ENCODE peak calls at places on chromosome 11, in eight cellular contexts. E is HFF-Myc, X is heart right ventricle, P is fibroblast of villous mesenchyme, B is heart left ventricle, R is fibroblast of mammary gland, T is fibroblast of lung, Z is endothelial cell of umbilical vein. O is an unnamed sample.

GRCh38 chr11:134229131-134229790 is 4.8 kb downstream of the VPS26B start:
- DNase-seq in E (no peak), X (no peak), P (no peak), B (no peak), R (peak), T (no peak), Z (no peak), O (no peak)

GRCh38 chr11:84019576-84020194 is 733.5 kb upstream of the CCDC90B start:
- DNase-seq in E (no peak), X (no peak), P (peak), B (no peak), R (peak), T (peak), Z (no peak), O (no peak)

GRCh38 chr11:26820739-26821138 is 98.9 kb upstream of the SLC5A12 start:
- DNase-seq in E (no peak), X (no peak), P (peak), B (no peak), R (peak), T (peak), Z (no peak), O (peak)

GRCh38 chr11:7585816-7586215 is 72.0 kb downstream of the PPFIBP2 start:
- DNase-seq in E (no peak), X (no peak), P (no peak), B (no peak), R (no peak), T (no peak), Z (no peak), O (no peak)

GRCh38 chr11:94567181-94567670 is at the start of gene PIWIL4:
- DNase-seq in E (no peak), X (no peak), P (no peak), B (no peak), R (no peak), T (no peak), Z (no peak), O (no peak)

GRCh38 chr11:86792150-86792549 is 8.2 kb upstream of the PRSS23 start:
- DNase-seq in E (no peak), X (no peak), P (no peak), B (no peak), R (no peak), T (no peak), Z (no peak), O (no peak)

GRCh38 chr11:109421981-109422590 is at the start of gene C11orf87:
- DNase-seq in E (no peak), X (no peak), P (no peak), B (peak), R (no peak), T (peak), Z (no peak), O (no peak)

GRCh38 chr11:93143186-93143585 is 54.6 kb downstream of the SLC36A4 start:
- DNase-seq in E (peak), X (no peak), P (peak), B (no peak), R (no peak), T (peak), Z (no peak), O (peak)

GRCh38 chr11:123472236-123472935 is 42.3 kb downstream of the GRAMD1B start:
- DNase-seq in E (no peak), X (no peak), P (no peak), B (no peak), R (no peak), T (no peak), Z (no peak), O (no peak)

GRCh38 chr11:111422494-111423249 is 43.6 kb upstream of the POU2AF1 start:
- DNase-seq in E (no peak), X (no peak), P (peak), B (no peak), R (peak), T (peak), Z (no peak), O (no peak)

GRCh38 chr11:62223095-62223494 is 14.6 kb downstream of the SCGB2A1 start:
- DNase-seq in E (peak), X (no peak), P (no peak), B (no peak), R (no peak), T (peak), Z (peak), O (no peak)

GRCh38 chr11:117437041-117437790 is 109.6 kb downstream of the CEP164 start:
- DNase-seq in E (no peak), X (no peak), P (no peak), B (no peak), R (no peak), T (no peak), Z (no peak), O (no peak)

GRCh38 chr11:8253566-8253965 is 10.1 kb downstream of the LMO1 start:
- DNase-seq in E (no peak), X (no peak), P (no peak), B (no peak), R (no peak), T (no peak), Z (no peak), O (no peak)

DNA sequence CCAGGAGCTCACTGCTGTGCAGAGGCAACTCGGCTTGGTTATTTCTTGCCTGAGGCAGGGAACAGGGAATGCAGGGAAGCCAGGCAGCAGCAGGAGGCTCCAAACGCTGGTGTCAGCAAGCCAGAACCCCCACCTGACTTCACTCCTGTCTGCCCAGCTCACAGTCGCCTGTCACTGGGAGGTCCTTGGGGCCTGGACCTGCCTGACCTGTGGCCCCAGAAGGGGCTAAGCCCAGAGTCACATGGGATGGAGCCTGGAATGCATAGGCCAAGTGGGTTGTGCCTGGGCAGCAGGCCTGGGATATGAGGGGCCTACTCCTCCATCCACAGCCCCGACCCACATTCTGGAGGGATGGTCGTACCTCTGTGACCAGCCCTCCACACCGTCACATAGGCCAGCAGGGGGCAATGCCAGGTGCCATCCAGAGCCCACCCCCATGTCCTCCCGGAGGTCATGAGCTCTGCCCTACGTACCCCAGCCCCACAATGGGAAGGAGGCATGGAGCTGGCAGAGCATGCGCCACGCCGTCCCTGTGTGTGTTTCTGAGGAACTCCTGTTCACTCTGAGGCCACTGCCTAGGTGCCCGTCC is 5.2 kb downstream of the RASSF7 start:
- DNase-seq in E (no peak), X (no peak), P (no peak), B (no peak), R (no peak), T (no peak), Z (no peak), O (no peak)
- TF ChIP-seq CTCF in E (no peak), X (no peak), P (no peak), B (no peak), R (no peak), T (no peak), Z (no peak), O (no peak)

GRCh38 chr11:114057605-114058004 is 1.9 kb upstream of the ZBTB16 start:
- DNase-seq in E (no peak), X (no peak), P (no peak), B (no peak), R (no peak), T (no peak), Z (no peak), O (no peak)

GRCh38 chr11:114059984-114060401 is 482 bp downstream of the ZBTB16 start:
- DNase-seq in E (no peak), X (peak), P (peak), B (no peak), R (peak), T (no peak), Z (no peak), O (no peak)

GRCh38 chr11:114059278-114059983 is at the start of gene ZBTB16:
- DNase-seq in E (no peak), X (peak), P (peak), B (peak), R (peak), T (no peak), Z (peak), O (no peak)

GRCh38 chr11:114058026-114058706 is 1.3 kb upstream of the ZBTB16 start:
- DNase-seq in E (no peak), X (no peak), P (peak), B (no peak), R (peak), T (no peak), Z (no peak), O (no peak)

DNA sequence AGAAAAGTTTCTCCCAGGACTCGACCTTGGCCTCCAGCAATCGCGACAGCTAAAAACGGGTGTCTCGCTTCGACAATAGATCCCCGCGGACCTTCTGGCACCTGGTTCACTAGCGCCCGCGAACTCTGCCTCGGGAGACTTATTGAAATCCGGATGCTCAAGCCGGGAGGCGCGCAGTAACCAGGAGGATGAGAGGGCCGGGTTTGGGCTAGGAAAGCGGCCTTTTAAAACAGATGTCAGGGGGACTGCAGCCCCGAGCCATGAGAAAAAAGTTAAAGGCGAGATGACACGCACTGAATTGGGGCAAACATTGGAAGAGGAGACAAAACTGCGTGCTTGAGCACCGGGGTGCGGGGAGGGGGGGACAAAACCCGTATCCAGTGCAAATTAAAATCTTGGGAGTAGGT is 637 bp upstream of the ZBTB16 start:
- DNase-seq in E (no peak), X (no peak), P (peak), B (no peak), R (peak), T (no peak), Z (no peak), O (no peak)
- TF ChIP-seq CTCF in E (no peak), X (no peak), P (no peak), B (no peak), R (no peak), T (no peak), Z (no peak), O (no peak)

GRCh38 chr11:132099692-132100091 is 729.3 kb downstream of the NTM start:
- DNase-seq in E (no peak), X (no peak), P (no peak), B (no peak), R (peak), T (no peak), Z (no peak), O (no peak)
- TF ChIP-seq CTCF in E (peak), X (peak), P (peak), B (peak), R (peak), T (peak), Z (peak), O (no peak)

GRCh38 chr11:70524096-70524922 is 126.0 kb downstream of the CTTN start:
- DNase-seq in E (no peak), X (no peak), P (no peak), B (peak), R (no peak), T (peak), Z (no peak), O (no peak)
- TF ChIP-seq CTCF in E (no peak), X (no peak), P (no peak), B (no peak), R (no peak), T (no peak), Z (no peak), O (no peak)

DNA sequence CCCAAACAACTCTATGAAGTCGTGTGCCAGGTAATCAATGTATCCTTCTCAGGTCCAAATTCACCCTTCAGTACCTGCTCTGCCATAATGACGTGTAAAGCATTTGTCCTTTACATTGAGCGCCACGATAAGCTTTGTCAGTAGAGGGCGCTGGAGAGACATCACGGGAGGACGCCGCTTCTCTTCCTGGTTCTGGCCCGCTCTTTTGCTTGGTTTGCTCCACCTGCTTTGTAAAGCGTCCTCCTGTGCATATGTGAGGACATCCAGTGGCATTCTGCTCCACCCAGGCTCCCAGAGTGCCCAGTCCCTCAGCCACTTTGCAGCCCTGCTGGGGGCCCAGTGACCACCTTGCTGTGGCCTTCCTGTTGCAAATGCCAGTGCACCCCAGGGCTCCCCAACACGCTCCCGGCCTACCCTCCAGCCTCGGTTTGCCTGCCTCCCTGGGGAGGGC is 61.1 kb downstream of the WT1 start:
- DNase-seq in E (peak), X (peak), P (peak), B (no peak), R (peak), T (no peak), Z (peak), O (no peak)
- TF ChIP-seq CTCF in E (peak), X (peak), P (peak), B (peak), R (peak), T (peak), Z (peak), O (peak)

O was measured in BJ.